ENCODE peak calls at places on chromosomes 13 and 19, in four cellular contexts. Q, E, G and A are unnamed samples.

GRCh38 chr13:32092471-32092870 is 60.9 kb downstream of the FRY start:
- DNase-seq in G (no peak), E (no peak), Q (no peak), A (no peak)

GRCh38 chr19:39308531-39309304 is 11.9 kb downstream of the LRFN1 start:
- DNase-seq in Q (no peak), G (peak), E (no peak), A (no peak)

GRCh38 chr19:41776700-41777099 is 19.7 kb upstream of the CEACAM3 start:
- DNase-seq in Q (no peak), G (no peak), E (no peak), A (no peak)

GRCh38 chr13:50589651-50590054 is 253.8 kb downstream of the DLEU7 start:
- DNase-seq in E (no peak), Q (no peak), G (no peak), A (no peak)

GRCh38 chr19:34480971-34481821 is at the start of gene WTIP:
- DNase-seq in Q (no peak), E (peak), G (no peak), A (peak)

GRCh38 chr13:73224708-73225107 is 165.9 kb downstream of the KLF5 start:
- DNase-seq in Q (no peak), E (no peak), G (no peak), A (no peak)

GRCh38 chr13:94233401-94233800 is 246.1 kb downstream of the DCT start:
- DNase-seq in G (no peak), Q (no peak), E (no peak), A (no peak)

GRCh38 chr19:30662211-30662861 is 290.2 kb downstream of the ZNF536 start:
- DNase-seq in E (peak), Q (no peak), G (no peak), A (no peak)

GRCh38 chr19:5316138-5316537 is 24.5 kb downstream of the PTPRS start:
- DNase-seq in E (no peak), Q (no peak), G (no peak), A (no peak)

GRCh38 chr19:1057185-1057857 is 9.6 kb upstream of the ARHGAP45 start:
- DNase-seq in E (no peak), G (no peak), Q (no peak), A (no peak)

GRCh38 chr13:52650731-52651130 is 1.9 kb upstream of the SUGT1 start:
- DNase-seq in G (peak), E (no peak), Q (no peak), A (no peak)

GRCh38 chr13:40651866-40652587 is 14.4 kb downstream of the FOXO1 start:
- DNase-seq in G (no peak), E (no peak), Q (no peak), A (no peak)

GRCh38 chr19:15964231-15964630 is 15.4 kb downstream of the OR10H4 start:
- DNase-seq in G (no peak), E (no peak), Q (no peak), A (no peak)

GRCh38 chr13:77510156-77510555 is 25.4 kb upstream of the SCEL start:
- DNase-seq in E (no peak), G (no peak), Q (no peak), A (no peak)

GRCh38 chr13:77506874-77507273 is 28.6 kb upstream of the SCEL start:
- DNase-seq in G (no peak), Q (no peak), E (no peak), A (no peak)

GRCh38 chr13:77507931-77508776 is 27.4 kb upstream of the SCEL start:
- DNase-seq in G (no peak), Q (no peak), E (no peak), A (no peak)

GRCh38 chr13:77511552-77511951 is 24.0 kb upstream of the SCEL start:
- DNase-seq in G (no peak), E (no peak), Q (no peak), A (no peak)

DNA sequence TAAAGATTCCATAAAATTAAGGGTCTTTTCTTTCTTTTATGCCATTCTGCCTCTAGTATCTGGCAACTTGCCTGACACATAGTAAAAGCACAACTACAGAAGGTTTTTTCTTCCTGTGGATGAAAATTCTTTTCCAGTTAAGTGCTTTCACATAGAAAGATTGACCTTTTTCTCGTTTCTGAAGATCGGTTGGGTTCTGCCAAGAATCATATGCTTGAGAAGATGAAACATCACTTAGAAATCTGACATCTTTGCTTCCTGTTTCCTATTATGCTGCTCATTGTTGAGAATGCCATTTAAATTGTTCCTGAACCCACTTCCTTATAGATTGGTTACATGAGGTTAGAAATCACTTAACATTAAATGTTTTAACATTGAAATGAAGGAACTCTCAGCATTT is 26.3 kb upstream of the SCEL start:
- DNase-seq in G (no peak), E (no peak), Q (no peak), A (no peak)
- TF ChIP-seq BHLHE40 in G (no peak), E (no peak), Q (no peak), A (no peak)

GRCh38 chr19:7867092-7867844 is 6.9 kb downstream of the PRR36 start:
- DNase-seq in Q (no peak), E (no peak), G (no peak), A (no peak)

GRCh38 chr19:7869910-7870511 is 4.2 kb downstream of the PRR36 start:
- DNase-seq in E (peak), G (peak), Q (no peak), A (peak)

GRCh38 chr19:7868326-7868670 is 5.9 kb downstream of the PRR36 start:
- DNase-seq in Q (no peak), E (no peak), G (peak), A (no peak)

GRCh38 chr19:7869453-7869909 is 4.7 kb downstream of the PRR36 start:
- DNase-seq in E (peak), G (peak), Q (no peak), A (peak)

DNA sequence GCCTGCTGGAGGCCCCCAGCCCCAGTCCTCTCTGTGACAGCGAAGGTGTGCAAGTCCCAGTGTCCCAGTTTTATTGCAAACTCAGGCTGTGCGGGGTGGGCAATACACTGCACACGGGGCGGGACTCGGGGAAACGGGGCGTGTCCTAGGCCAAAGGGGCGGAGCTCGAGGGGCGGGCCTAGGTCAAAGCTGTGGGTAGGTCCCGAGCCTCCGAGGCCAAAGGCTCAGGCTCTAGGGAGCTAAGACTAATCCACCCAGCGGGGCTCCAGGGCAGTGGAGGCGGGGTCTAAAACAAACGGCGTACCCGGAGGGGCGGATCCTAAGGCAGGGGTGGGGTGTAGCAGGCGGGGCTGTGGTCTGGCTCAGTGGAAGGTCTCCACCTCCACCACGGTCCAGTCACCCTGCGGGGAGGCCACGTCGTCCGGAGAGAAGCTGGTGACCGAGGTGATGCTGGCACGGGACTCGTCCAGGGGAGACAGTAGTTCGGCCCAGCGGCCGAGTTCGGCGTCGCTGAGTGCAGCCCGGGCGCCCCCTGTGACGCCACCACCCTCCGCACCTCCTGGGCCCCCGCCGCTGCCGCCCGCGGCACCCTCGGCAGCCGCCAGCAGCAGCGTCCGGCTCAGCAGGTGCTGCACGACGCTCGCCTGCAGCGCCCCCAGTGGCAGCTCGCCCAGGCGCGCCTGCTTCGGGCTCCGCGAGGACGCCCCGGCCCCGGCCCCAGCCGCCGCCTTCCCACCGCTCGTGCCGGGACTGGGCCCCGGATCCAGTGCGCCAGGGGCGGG is 5.3 kb downstream of the PRR36 start:
- DNase-seq in E (peak), G (peak), Q (peak), A (peak)
- TF ChIP-seq SP1 in E (no peak), G (peak), Q (no peak), A (peak)

GRCh38 chr13:99873141-99873540 is 98.4 kb downstream of the ZIC5 start:
- DNase-seq in G (no peak), E (no peak), Q (no peak), A (no peak)

GRCh38 chr13:99876651-99877050 is 94.9 kb downstream of the ZIC5 start:
- DNase-seq in E (no peak), Q (no peak), G (no peak), A (no peak)

GRCh38 chr13:99873832-99874430 is 97.6 kb downstream of the ZIC5 start:
- DNase-seq in E (no peak), G (no peak), Q (no peak), A (no peak)

GRCh38 chr13:99878921-99879610 is 92.5 kb downstream of the ZIC5 start:
- DNase-seq in Q (no peak), E (no peak), G (no peak), A (no peak)

DNA sequence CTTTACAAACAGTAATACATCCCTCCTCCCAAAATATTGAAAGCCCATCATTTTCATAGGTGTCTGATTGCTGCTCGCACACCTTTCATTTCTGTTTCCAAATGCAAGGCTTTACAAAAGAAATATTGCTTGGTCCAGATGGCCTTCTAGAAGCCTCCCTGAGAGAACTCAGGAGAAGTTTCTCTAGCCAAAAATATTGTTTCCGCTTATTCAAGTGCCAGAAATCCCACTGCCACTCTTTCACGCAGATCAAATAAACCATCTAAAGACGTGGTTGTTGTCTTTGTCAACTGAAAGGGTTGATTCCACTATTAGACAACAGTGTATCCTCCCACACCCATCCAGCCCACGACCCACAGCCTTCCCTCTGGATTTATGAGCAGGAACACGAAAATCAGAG is 96.2 kb downstream of the ZIC5 start:
- DNase-seq in G (no peak), E (no peak), Q (no peak), A (no peak)
- TF ChIP-seq TARDBP in G (no peak), E (no peak), Q (no peak), A (no peak)

GRCh38 chr19:51002542-51003311 is 1.3 kb upstream of the KLK8 start:
- DNase-seq in Q (no peak), G (peak), E (no peak), A (peak)
- TF ChIP-seq BHLHE40 in Q (no peak), G (peak), E (no peak), A (no peak)

GRCh38 chr13:79455331-79455730 is 25.6 kb upstream of the NDFIP2 start:
- DNase-seq in G (no peak), E (no peak), Q (no peak), A (no peak)
- TF ChIP-seq SP1 in G (no peak), E (no peak), Q (no peak), A (no peak)

DNA sequence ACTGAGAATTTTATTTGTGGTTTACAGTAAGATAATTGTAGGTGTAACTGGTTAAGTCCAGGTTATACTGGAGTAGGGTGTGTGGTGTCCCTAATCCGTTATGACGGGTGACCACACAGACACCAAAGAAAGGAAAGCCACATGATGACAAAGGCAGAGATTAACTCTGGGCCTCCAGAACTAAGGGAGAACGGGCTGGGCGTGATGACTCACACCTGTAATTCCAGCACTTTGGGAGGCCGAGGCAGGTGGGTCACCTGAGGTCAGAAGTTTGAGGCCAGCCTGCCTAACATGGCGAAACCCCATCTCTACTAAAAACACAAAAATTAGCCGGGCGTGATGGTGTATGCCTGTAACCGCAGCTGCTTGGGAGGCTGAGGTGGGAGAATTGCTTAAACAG is 10.2 kb upstream of the FUT2 start:
- DNase-seq in E (peak), G (no peak), Q (no peak), A (no peak)
- TF ChIP-seq TARDBP in E (no peak), G (no peak), Q (no peak), A (no peak)

GRCh38 chr13:78587395-78587794 is 16.0 kb downstream of the POU4F1 start:
- DNase-seq in E (no peak), G (no peak), Q (no peak), A (no peak)

GRCh38 chr13:78589206-78589605 is 14.1 kb downstream of the POU4F1 start:
- DNase-seq in E (peak), G (peak), Q (no peak), A (peak)

DNA sequence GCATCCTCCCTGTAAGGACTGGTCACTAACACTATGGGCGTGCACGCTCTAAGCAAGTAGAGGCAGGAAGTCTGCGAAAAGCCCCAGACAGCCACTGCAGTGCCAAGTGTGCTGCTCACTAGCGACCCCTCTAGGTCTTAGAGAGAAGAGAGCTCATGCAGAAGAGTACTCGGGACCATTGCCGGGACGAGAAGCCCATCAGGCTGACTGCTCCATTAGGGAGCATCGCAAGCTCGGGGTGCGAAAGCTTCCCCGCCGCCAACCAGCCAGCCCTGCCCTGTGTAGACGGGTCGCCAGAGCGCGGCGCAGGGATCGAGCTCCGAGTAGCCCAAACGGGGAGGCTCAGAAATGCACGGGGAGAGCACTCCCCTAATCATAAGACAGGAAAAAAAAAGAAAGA is 16.6 kb downstream of the POU4F1 start:
- DNase-seq in Q (no peak), E (no peak), G (peak), A (peak)
- TF ChIP-seq BHLHE40 in Q (no peak), E (no peak), G (no peak), A (no peak)

GRCh38 chr19:54011507-54012211 is 20.2 kb downstream of the CACNG6 start:
- DNase-seq in G (no peak), E (no peak), Q (no peak), A (peak)

GRCh38 chr19:54010474-54010873 is 19.0 kb downstream of the CACNG6 start:
- DNase-seq in E (no peak), Q (no peak), G (no peak), A (no peak)

GRCh38 chr19:54013866-54014265 is 22.4 kb downstream of the CACNG6 start:
- DNase-seq in Q (no peak), E (no peak), G (no peak), A (no peak)

GRCh38 chr19:54014920-54015560 is 23.6 kb downstream of the CACNG6 start:
- DNase-seq in E (no peak), G (no peak), Q (no peak), A (peak)

GRCh38 chr19:54009440-54009839 is 18.0 kb downstream of the CACNG6 start:
- DNase-seq in G (no peak), Q (no peak), E (no peak), A (no peak)
- TF ChIP-seq SP1 in G (no peak), Q (no peak), E (no peak), A (no peak)

DNA sequence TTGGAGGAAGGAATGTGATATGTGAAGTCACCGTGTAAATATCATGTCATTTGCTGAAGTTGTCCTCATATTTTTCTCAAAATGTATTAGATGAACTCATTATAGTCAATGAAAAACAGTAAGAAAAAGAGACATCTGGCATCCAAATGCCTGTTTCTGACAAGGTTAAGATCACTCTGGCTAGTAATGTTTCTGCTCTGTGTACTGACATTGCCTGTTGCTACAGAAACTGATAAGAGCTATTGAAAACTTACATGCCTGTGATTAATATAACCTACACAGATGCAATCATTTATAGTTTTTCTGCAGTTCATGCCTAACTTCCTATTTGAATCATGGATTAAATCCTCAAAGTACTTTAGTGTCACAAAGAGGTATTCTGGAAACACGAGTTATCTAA is 249.8 kb downstream of the NBEA start:
- DNase-seq in G (no peak), Q (no peak), E (no peak), A (no peak)
- TF ChIP-seq TARDBP in G (no peak), Q (no peak), E (no peak), A (no peak)

DNA sequence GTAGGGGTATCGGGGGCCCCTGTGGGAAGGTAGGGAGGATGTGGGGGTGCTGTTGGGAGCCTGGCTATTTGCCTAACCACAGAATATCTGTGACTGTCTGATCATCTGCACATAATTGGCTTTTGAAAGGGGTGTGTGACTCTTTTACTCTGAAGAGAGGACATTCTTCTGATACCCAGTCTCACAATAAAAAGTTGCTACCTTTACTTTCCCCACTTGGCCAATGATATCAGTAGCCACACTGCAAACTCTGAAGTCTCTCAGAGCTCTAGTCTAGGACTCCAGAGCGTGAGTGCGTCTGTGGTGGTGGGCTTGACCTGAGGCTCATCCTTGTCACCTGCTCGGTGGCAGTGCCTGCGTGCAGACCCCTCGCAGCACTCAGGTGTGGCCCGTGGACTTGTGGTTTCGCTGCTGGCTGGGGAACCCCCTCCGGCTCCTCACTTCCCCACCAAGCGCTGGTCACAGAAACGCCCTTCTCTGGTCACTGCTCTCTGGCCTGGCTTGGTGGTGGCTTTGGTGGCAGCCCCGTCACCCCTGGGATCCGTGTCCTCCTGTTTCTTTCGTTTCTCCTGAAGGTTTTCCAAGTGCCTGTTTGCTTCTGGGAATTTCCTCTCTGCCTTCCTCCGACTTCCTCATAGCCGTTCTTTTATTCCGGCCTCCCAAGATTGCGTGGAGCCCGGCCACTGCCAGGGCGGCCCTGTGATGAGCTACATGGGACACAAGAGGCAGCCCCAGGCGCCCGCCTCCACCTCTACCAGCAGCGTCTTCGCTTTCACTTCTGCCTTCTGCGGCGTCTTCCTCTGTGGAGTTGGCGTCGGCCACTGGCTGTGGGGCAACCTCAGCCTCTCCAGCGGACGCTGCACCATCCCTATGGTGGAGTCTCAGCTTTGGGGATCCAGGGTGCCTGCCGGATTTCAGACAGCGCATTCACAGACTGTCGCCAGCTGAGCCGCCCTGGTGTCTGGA is 78.0 kb downstream of the ATP11A start:
- DNase-seq in E (no peak), G (no peak), Q (peak), A (no peak)
- TF ChIP-seq BHLHE40 in E (no peak), G (no peak), Q (peak), A (no peak)